ENCODE peak calls at places on chromosomes 5 and 9, in four cellular contexts. G is GM20000, D is endothelial cell, N is NCI-H1092. Q is an unnamed sample.

GRCh38 chr5:86376214-86376613 is 241.5 kb upstream of the COX7C start:
- DNase-seq in G (no peak), D (no peak), N (no peak), Q (no peak)

GRCh38 chr9:120983259-120983837 is 56.8 kb upstream of the TRAF1 start:
- DNase-seq in G (no peak), D (no peak), N (no peak), Q (no peak)

GRCh38 chr9:19934301-19934868 is 145.5 kb upstream of the SLC24A2 start:
- DNase-seq in G (no peak), D (peak; percentile 46), N (no peak), Q (no peak)

GRCh38 chr5:89300426-89300970 is 417.5 kb upstream of the MEF2C start:
- DNase-seq in G (no peak), D (no peak), N (no peak), Q (no peak)

GRCh38 chr5:68745459-68745858 is 348.4 kb upstream of the SLC30A5 start:
- DNase-seq in G (no peak), D (no peak), N (no peak), Q (no peak)

GRCh38 chr9:112844771-112845542 is 45.7 kb downstream of the SLC46A2 start:
- DNase-seq in G (peak; percentile 81), D (peak; percentile 86), N (peak; percentile 38), Q (no peak)

GRCh38 chr5:77168187-77168883 is 42.1 kb upstream of the PDE8B start:
- DNase-seq in G (no peak), D (no peak), N (peak; percentile 12), Q (no peak)

GRCh38 chr5:138503487-138504270 is 38.4 kb downstream of the EGR1 start:
- DNase-seq in G (peak; percentile 65), D (peak; percentile 39), N (peak; percentile 17), Q (no peak)

GRCh38 chr5:16626696-16627264 is 10.0 kb upstream of the RETREG1 start:
- DNase-seq in G (no peak), D (no peak), N (no peak), Q (no peak)

GRCh38 chr5:1278656-1279442 is 16.0 kb downstream of the TERT start:
- DNase-seq in G (no peak), D (no peak), N (no peak), Q (no peak)

GRCh38 chr5:126339215-126339805 is 83.9 kb upstream of the GRAMD2B start:
- DNase-seq in G (peak; percentile 35), D (peak; percentile 36), N (peak; percentile 53), Q (no peak)

GRCh38 chr9:72721086-72721485 is 199.7 kb downstream of the TMC1 start:
- DNase-seq in G (no peak), D (no peak), N (no peak), Q (no peak)

GRCh38 chr5:77066823-77067442 is 20.2 kb downstream of the ZBED3 start:
- DNase-seq in G (no peak), D (no peak), N (no peak), Q (no peak)

GRCh38 chr9:132161743-132162187 is at the start of gene NTNG2:
- DNase-seq in G (no peak), D (no peak), N (no peak), Q (no peak)

GRCh38 chr5:106601605-106602004 is 1069.1 kb downstream of the EFNA5 start:
- DNase-seq in G (peak; percentile 9), D (no peak), N (no peak), Q (no peak)

GRCh38 chr5:176341325-176342198 is 20.0 kb downstream of the KIAA1191 start:
- DNase-seq in G (no peak), D (no peak), N (no peak), Q (no peak)

GRCh38 chr5:57495688-57496087 is 13.1 kb upstream of the ACTBL2 start:
- DNase-seq in G (no peak), D (no peak), N (no peak), Q (no peak)

GRCh38 chr9:95857122-95857521 is 18.4 kb upstream of the ERCC6L2 start:
- DNase-seq in G (no peak), D (no peak), N (peak; percentile 88), Q (no peak)

GRCh38 chr5:156103116-156103860 is 223.7 kb upstream of the SGCD start:
- DNase-seq in G (no peak), D (no peak), N (no peak), Q (no peak)

GRCh38 chr9:74066605-74067004 is 430.5 kb upstream of the RORB start:
- DNase-seq in G (no peak), D (no peak), N (no peak), Q (no peak)

GRCh38 chr5:57216714-57217113 is 42.9 kb downstream of the GPBP1 start:
- DNase-seq in G (no peak), D (no peak), N (no peak), Q (no peak)

GRCh38 chr9:128355451-128355850 is 15.1 kb downstream of the SLC27A4 start:
- DNase-seq in G (no peak), D (no peak), N (no peak), Q (no peak)

GRCh38 chr9:114900937-114901802 is 29.2 kb downstream of the TNFSF8 start:
- DNase-seq in G (no peak), D (no peak), N (no peak), Q (no peak)

GRCh38 chr5:15943487-15943886 is 236.1 kb downstream of the MARCHF11 start:
- DNase-seq in G (no peak), D (no peak), N (no peak), Q (no peak)

GRCh38 chr5:757931-758697 is 26.4 kb downstream of the ZDHHC11B start:
- DNase-seq in G (peak; percentile 15), D (peak; percentile 69), N (no peak), Q (peak; percentile 21)

GRCh38 chr5:108924457-108924961 is 176.8 kb downstream of the FER start:
- DNase-seq in G (no peak), D (no peak), N (no peak), Q (no peak)

GRCh38 chr5:95643152-95643551 is 3.4 kb upstream of the RFESD start:
- DNase-seq in G (no peak), D (no peak), N (no peak), Q (no peak)

GRCh38 chr9:122261469-122261881 is 3.2 kb downstream of the RBM18 start:
- DNase-seq in G (no peak), D (no peak), N (no peak), Q (no peak)

GRCh38 chr9:134189475-134190231 is 25.3 kb upstream of the RNU6ATAC start:
- DNase-seq in G (no peak), D (no peak), N (peak; percentile 29), Q (no peak)

GRCh38 chr9:130465383-130466096 is 20.8 kb downstream of the ASS1 start:
- DNase-seq in G (no peak), D (no peak), N (no peak), Q (no peak)

GRCh38 chr5:58860680-58861079 is 277.8 kb downstream of the RAB3C start:
- DNase-seq in G (no peak), D (no peak), N (no peak), Q (no peak)

GRCh38 chr9:86687788-86688187 is 259.5 kb downstream of the GAS1 start:
- DNase-seq in G (no peak), D (no peak), N (no peak), Q (no peak)

GRCh38 chr5:133754575-133755169 is 142.3 kb upstream of the FSTL4 start:
- DNase-seq in G (peak; percentile 46), D (peak; percentile 60), N (peak; percentile 11), Q (no peak)

GRCh38 chr5:176545737-176546509 is 3.2 kb upstream of the CDHR2 start:
- DNase-seq in G (no peak), D (no peak), N (no peak), Q (no peak)

GRCh38 chr5:44332360-44332971 is 56.8 kb downstream of the FGF10 start:
- DNase-seq in G (peak; percentile 18), D (no peak), N (no peak), Q (peak; percentile 8)

Q was measured in NCI-H1417 treated with DMSO at 0.1 percent for 48 hours.